ENCODE peak calls at places on chromosomes 4 and X, in eight cellular contexts. S, G, W, M, R, O, U and D are unnamed samples.

GRCh38 chr4:87047281-87047798 is 112.5 kb downstream of the AFF1 start:
- DNase-seq in R (no peak), S (no peak), U (no peak), G (no peak), W (no peak), O (no peak), M (no peak), D (no peak)

GRCh38 chr4:56979674-56980073 is 978 bp downstream of the POLR2B start:
- DNase-seq in G (peak), M (no peak), O (no peak), S (no peak), W (no peak), R (no peak), U (no peak), D (peak)

GRCh38 chrX:47752685-47753084 is 84.0 kb upstream of the ZNF81 start:
- DNase-seq in M (no peak), R (no peak), W (no peak), G (no peak), O (no peak), S (no peak), U (no peak), D (no peak)

GRCh38 chr4:150264595-150265141 is 186.4 kb downstream of the DCLK2 start:
- DNase-seq in W (no peak), S (no peak), R (no peak), M (no peak), G (no peak), U (no peak), O (no peak), D (no peak)

GRCh38 chrX:9724711-9725110 is 40.9 kb downstream of the GPR143 start:
- DNase-seq in S (no peak), O (no peak), U (no peak), R (no peak), G (no peak), W (no peak), M (no peak), D (no peak)

GRCh38 chr4:65250916-65251315 is 419.4 kb downstream of the EPHA5 start:
- DNase-seq in S (no peak), O (no peak), M (no peak), W (no peak), R (no peak), U (no peak), G (no peak), D (no peak)

GRCh38 chrX:147550217-147550616 is 361.5 kb upstream of the FMR1 start:
- DNase-seq in O (no peak), W (no peak), U (peak), R (no peak), M (no peak), G (no peak), S (no peak), D (no peak)

GRCh38 chr4:138161351-138161750 is 80.8 kb downstream of the SLC7A11 start:
- DNase-seq in O (no peak), M (no peak), W (no peak), U (no peak), S (no peak), R (no peak), G (no peak), D (no peak)

GRCh38 chr4:173119818-173120217 is 48.8 kb upstream of the GALNT7 start:
- DNase-seq in S (no peak), U (no peak), O (no peak), R (no peak), W (no peak), G (peak), M (no peak), D (no peak)

GRCh38 chr4:76691767-76692689 is 205.9 kb downstream of the SOWAHB start:
- DNase-seq in S (peak), U (no peak), O (no peak), R (no peak), W (no peak), G (no peak), M (no peak), D (no peak)

GRCh38 chr4:181549789-181550188 is 693.4 kb upstream of the TENM3 start:
- DNase-seq in M (no peak), W (no peak), R (no peak), U (no peak), S (no peak), O (no peak), G (no peak), D (no peak)

GRCh38 chr4:173642509-173642908 is 112.5 kb upstream of the HAND2 start:
- DNase-seq in O (no peak), W (no peak), U (no peak), G (no peak), M (no peak), S (no peak), R (no peak), D (no peak)

GRCh38 chrX:103941201-103941975 is 21.0 kb upstream of the TMSB15B start:
- DNase-seq in G (peak), U (peak), W (no peak), O (peak), R (no peak), M (no peak), S (peak), D (peak)

GRCh38 chr4:74109894-74110605 is 11.1 kb upstream of the CXCL2 start:
- DNase-seq in S (no peak), R (peak), M (no peak), U (no peak), G (peak), W (no peak), O (no peak), D (no peak)

GRCh38 chrX:65750674-65751469 is 83.4 kb downstream of the MSN start:
- DNase-seq in R (no peak), W (no peak), G (no peak), M (no peak), S (no peak), O (no peak), U (no peak), D (no peak)

GRCh38 chrX:3176439-3176820 is 135.2 kb downstream of the ARSF start:
- DNase-seq in O (no peak), R (no peak), S (no peak), M (no peak), U (no peak), W (no peak), G (peak), D (no peak)

GRCh38 chrX:110287605-110288004 is 30.3 kb downstream of the AMMECR1 start:
- DNase-seq in S (no peak), U (no peak), W (no peak), R (no peak), M (no peak), O (no peak), G (peak), D (no peak)

GRCh38 chrX:2627272-2627867 is 63.7 kb upstream of the CD99 start:
- DNase-seq in R (no peak), M (no peak), G (peak), W (no peak), O (peak), U (peak), S (no peak), D (peak)

GRCh38 chr4:122360754-122361153 is 18.1 kb upstream of the ADAD1 start:
- DNase-seq in G (no peak), M (no peak), S (no peak), O (no peak), U (no peak), W (no peak), R (no peak), D (no peak)

GRCh38 chr4:113673450-113673849 is 88.1 kb downstream of the CAMK2D start:
- DNase-seq in G (peak), U (no peak), W (no peak), O (no peak), M (no peak), S (no peak), R (no peak), D (no peak)

GRCh38 chr4:104967034-104967401 is 179.7 kb upstream of the TET2 start:
- DNase-seq in G (no peak), W (no peak), U (no peak), S (peak), M (no peak), R (no peak), O (no peak), D (no peak)

GRCh38 chr4:128333309-128334006 is 45.8 kb upstream of the PGRMC2 start:
- DNase-seq in O (no peak), S (no peak), R (no peak), W (no peak), M (no peak), U (no peak), G (no peak), D (no peak)

GRCh38 chr4:189001971-189002450 is 862.8 kb downstream of the TRIML1 start:
- DNase-seq in G (no peak), M (no peak), R (no peak), O (no peak), W (no peak), U (no peak), S (no peak), D (no peak)

GRCh38 chr4:86451560-86452322 is 91.9 kb upstream of the MAPK10 start:
- DNase-seq in S (no peak), R (peak), M (no peak), O (no peak), W (no peak), G (peak), U (no peak), D (no peak)

GRCh38 chr4:38765391-38765790 is 17.4 kb downstream of the TLR10 start:
- DNase-seq in U (no peak), S (no peak), O (no peak), R (no peak), M (no peak), W (no peak), G (peak), D (no peak)

GRCh38 chr4:12852338-12853307 is 631.5 kb downstream of the RAB28 start:
- DNase-seq in G (peak), W (no peak), R (peak), S (peak), U (peak), M (no peak), O (no peak), D (no peak)

GRCh38 chr4:32752962-32753361 is 2032.8 kb downstream of the PCDH7 start:
- DNase-seq in U (no peak), O (no peak), S (peak), R (no peak), M (no peak), W (no peak), G (no peak), D (no peak)

GRCh38 chrX:7307720-7308119 is 159.8 kb upstream of the PUDP start:
- DNase-seq in U (no peak), O (no peak), W (no peak), G (no peak), S (no peak), R (no peak), M (no peak), D (no peak)

GRCh38 chrX:133523094-133523493 is 107.8 kb upstream of the GPC4 start:
- DNase-seq in S (peak), U (no peak), W (no peak), G (peak), M (peak), R (no peak), O (no peak), D (no peak)

GRCh38 chr4:15797320-15797719 is 19.2 kb downstream of the CD38 start:
- DNase-seq in S (no peak), O (no peak), M (no peak), U (no peak), R (no peak), G (no peak), W (no peak), D (no peak)

GRCh38 chrX:57451426-57452020 is 140.3 kb upstream of the ZXDB start:
- DNase-seq in W (no peak), S (no peak), R (no peak), U (no peak), G (no peak), O (no peak), M (no peak), D (no peak)

GRCh38 chr4:94160774-94161173 is 46.9 kb upstream of the SMARCAD1 start:
- DNase-seq in R (no peak), W (no peak), G (no peak), O (no peak), U (no peak), S (no peak), M (no peak), D (no peak)

GRCh38 chrX:49838374-49838773 is 9.3 kb downstream of the PAGE4 start:
- DNase-seq in G (peak), S (peak), O (peak), U (peak), W (no peak), M (no peak), R (no peak), D (no peak)

GRCh38 chrX:148371251-148371650 is 129.2 kb upstream of the AFF2 start:
- DNase-seq in W (no peak), R (no peak), S (no peak), O (no peak), G (no peak), M (no peak), U (no peak), D (no peak)

GRCh38 chrX:16113978-16114554 is 9.3 kb upstream of the GRPR start:
- DNase-seq in R (no peak), S (no peak), U (no peak), G (peak), W (no peak), M (no peak), O (no peak), D (no peak)

GRCh38 chr4:634599-634985 is 9.2 kb downstream of the PDE6B start:
- DNase-seq in O (no peak), W (no peak), U (no peak), G (no peak), M (no peak), S (no peak), R (no peak), D (no peak)

GRCh38 chrX:133056341-133056740 is 40.6 kb downstream of the USP26 start:
- DNase-seq in R (peak), M (no peak), G (no peak), O (no peak), S (no peak), U (no peak), W (no peak), D (no peak)

GRCh38 chr4:105998210-105998609 is 102.9 kb downstream of the NPNT start:
- DNase-seq in U (no peak), M (no peak), R (no peak), S (no peak), W (no peak), O (no peak), G (no peak), D (no peak)